ENCODE peak calls at places on chromosomes 4 and X, in six cellular contexts. One of them, this sample, is unnamed.

GRCh38 chrX:40103565-40104323 is 6.0 kb upstream of the BCOR start:
- DNase-seq in mesendoderm: peak
- DNase-seq in stimulated activated naive CD8-positive, alpha-beta T cell treated with anti-CD3 and anti-CD28 coated beads, Interleukin-15, Interleukin-2, amounts not matched to agents 100 U/mL and 50 U/mL, for 24 hours: no peak
- DNase-seq in NCI-H2081: no peak
- DNase-seq in activated T-cell treated with anti-CD3 and anti-CD28 coated beads for 48 hours: no peak
- DNase-seq in CD8-positive, alpha-beta T cell: no peak
- DNase-seq in this sample: no peak

GRCh38 chr4:145301386-145302080 is 121.1 kb upstream of the OTUD4 start:
- DNase-seq in stimulated activated naive CD8-positive, alpha-beta T cell treated with anti-CD3 and anti-CD28 coated beads, Interleukin-15, Interleukin-2, amounts not matched to agents 100 U/mL and 50 U/mL, for 24 hours: no peak
- DNase-seq in activated T-cell treated with anti-CD3 and anti-CD28 coated beads for 48 hours: no peak
- DNase-seq in mesendoderm: peak
- DNase-seq in CD8-positive, alpha-beta T cell: no peak
- DNase-seq in NCI-H2081: no peak
- DNase-seq in this sample: no peak

GRCh38 chr4:41454393-41454792 is 83.6 kb upstream of the LIMCH1 start:
- DNase-seq in stimulated activated naive CD8-positive, alpha-beta T cell treated with anti-CD3 and anti-CD28 coated beads, Interleukin-15, Interleukin-2, amounts not matched to agents 100 U/mL and 50 U/mL, for 24 hours: no peak
- DNase-seq in activated T-cell treated with anti-CD3 and anti-CD28 coated beads for 48 hours: no peak
- DNase-seq in CD8-positive, alpha-beta T cell: no peak
- DNase-seq in mesendoderm: peak
- DNase-seq in NCI-H2081: no peak
- DNase-seq in this sample: no peak

GRCh38 chr4:52987401-52988056 is 125.4 kb downstream of the RASL11B start:
- DNase-seq in mesendoderm: no peak
- DNase-seq in CD8-positive, alpha-beta T cell: no peak
- DNase-seq in NCI-H2081: no peak
- DNase-seq in activated T-cell treated with anti-CD3 and anti-CD28 coated beads for 48 hours: no peak
- DNase-seq in stimulated activated naive CD8-positive, alpha-beta T cell treated with anti-CD3 and anti-CD28 coated beads, Interleukin-15, Interleukin-2, amounts not matched to agents 100 U/mL and 50 U/mL, for 24 hours: no peak
- DNase-seq in this sample: no peak

GRCh38 chrX:2631743-2632532 is 59.2 kb upstream of the CD99 start:
- DNase-seq in CD8-positive, alpha-beta T cell: no peak
- DNase-seq in stimulated activated naive CD8-positive, alpha-beta T cell treated with anti-CD3 and anti-CD28 coated beads, Interleukin-15, Interleukin-2, amounts not matched to agents 100 U/mL and 50 U/mL, for 24 hours: no peak
- DNase-seq in activated T-cell treated with anti-CD3 and anti-CD28 coated beads for 48 hours: no peak
- DNase-seq in NCI-H2081: no peak
- DNase-seq in mesendoderm: no peak
- DNase-seq in this sample: no peak

GRCh38 chr4:22534374-22534773 is 18.5 kb upstream of the ADGRA3 start:
- DNase-seq in stimulated activated naive CD8-positive, alpha-beta T cell treated with anti-CD3 and anti-CD28 coated beads, Interleukin-15, Interleukin-2, amounts not matched to agents 100 U/mL and 50 U/mL, for 24 hours: no peak
- DNase-seq in CD8-positive, alpha-beta T cell: no peak
- DNase-seq in mesendoderm: no peak
- DNase-seq in NCI-H2081: no peak
- DNase-seq in activated T-cell treated with anti-CD3 and anti-CD28 coated beads for 48 hours: no peak
- DNase-seq in this sample: no peak

GRCh38 chrX:131057706-131058105 is 440 bp upstream of the ARHGAP36 start:
- DNase-seq in stimulated activated naive CD8-positive, alpha-beta T cell treated with anti-CD3 and anti-CD28 coated beads, Interleukin-15, Interleukin-2, amounts not matched to agents 100 U/mL and 50 U/mL, for 24 hours: no peak
- DNase-seq in CD8-positive, alpha-beta T cell: no peak
- DNase-seq in mesendoderm: no peak
- DNase-seq in NCI-H2081: no peak
- DNase-seq in activated T-cell treated with anti-CD3 and anti-CD28 coated beads for 48 hours: no peak
- DNase-seq in this sample: no peak

GRCh38 chr4:54517793-54518444 is 139.8 kb upstream of the KIT start:
- DNase-seq in stimulated activated naive CD8-positive, alpha-beta T cell treated with anti-CD3 and anti-CD28 coated beads, Interleukin-15, Interleukin-2, amounts not matched to agents 100 U/mL and 50 U/mL, for 24 hours: no peak
- DNase-seq in CD8-positive, alpha-beta T cell: no peak
- DNase-seq in mesendoderm: no peak
- DNase-seq in NCI-H2081: no peak
- DNase-seq in activated T-cell treated with anti-CD3 and anti-CD28 coated beads for 48 hours: no peak
- DNase-seq in this sample: no peak

GRCh38 chr4:69458184-69458826 is 37.4 kb downstream of the UGT2B4 start:
- DNase-seq in CD8-positive, alpha-beta T cell: no peak
- DNase-seq in mesendoderm: no peak
- DNase-seq in stimulated activated naive CD8-positive, alpha-beta T cell treated with anti-CD3 and anti-CD28 coated beads, Interleukin-15, Interleukin-2, amounts not matched to agents 100 U/mL and 50 U/mL, for 24 hours: no peak
- DNase-seq in NCI-H2081: no peak
- DNase-seq in activated T-cell treated with anti-CD3 and anti-CD28 coated beads for 48 hours: no peak
- DNase-seq in this sample: no peak

GRCh38 chr4:131609039-131609438 is 1540.1 kb upstream of the PCDH10 start:
- DNase-seq in stimulated activated naive CD8-positive, alpha-beta T cell treated with anti-CD3 and anti-CD28 coated beads, Interleukin-15, Interleukin-2, amounts not matched to agents 100 U/mL and 50 U/mL, for 24 hours: no peak
- DNase-seq in mesendoderm: no peak
- DNase-seq in activated T-cell treated with anti-CD3 and anti-CD28 coated beads for 48 hours: no peak
- DNase-seq in NCI-H2081: no peak
- DNase-seq in CD8-positive, alpha-beta T cell: no peak
- DNase-seq in this sample: no peak

GRCh38 chrX:70429759-70430158 is 6.6 kb downstream of the GDPD2 start:
- DNase-seq in stimulated activated naive CD8-positive, alpha-beta T cell treated with anti-CD3 and anti-CD28 coated beads, Interleukin-15, Interleukin-2, amounts not matched to agents 100 U/mL and 50 U/mL, for 24 hours: no peak
- DNase-seq in CD8-positive, alpha-beta T cell: no peak
- DNase-seq in activated T-cell treated with anti-CD3 and anti-CD28 coated beads for 48 hours: no peak
- DNase-seq in NCI-H2081: no peak
- DNase-seq in mesendoderm: no peak
- DNase-seq in this sample: no peak

GRCh38 chr4:48799157-48799556 is 19.1 kb upstream of the FRYL start:
- DNase-seq in NCI-H2081: no peak
- DNase-seq in CD8-positive, alpha-beta T cell: no peak
- DNase-seq in stimulated activated naive CD8-positive, alpha-beta T cell treated with anti-CD3 and anti-CD28 coated beads, Interleukin-15, Interleukin-2, amounts not matched to agents 100 U/mL and 50 U/mL, for 24 hours: no peak
- DNase-seq in activated T-cell treated with anti-CD3 and anti-CD28 coated beads for 48 hours: no peak
- DNase-seq in mesendoderm: no peak
- DNase-seq in this sample: no peak

GRCh38 chr4:10461850-10462400 is 4.7 kb upstream of the ZNF518B start:
- DNase-seq in mesendoderm: peak
- DNase-seq in NCI-H2081: no peak
- DNase-seq in stimulated activated naive CD8-positive, alpha-beta T cell treated with anti-CD3 and anti-CD28 coated beads, Interleukin-15, Interleukin-2, amounts not matched to agents 100 U/mL and 50 U/mL, for 24 hours: no peak
- DNase-seq in CD8-positive, alpha-beta T cell: no peak
- DNase-seq in activated T-cell treated with anti-CD3 and anti-CD28 coated beads for 48 hours: no peak
- DNase-seq in this sample: no peak

GRCh38 chrX:150038356-150038755 is 100.1 kb upstream of the EOLA2 start:
- DNase-seq in CD8-positive, alpha-beta T cell: no peak
- DNase-seq in activated T-cell treated with anti-CD3 and anti-CD28 coated beads for 48 hours: no peak
- DNase-seq in stimulated activated naive CD8-positive, alpha-beta T cell treated with anti-CD3 and anti-CD28 coated beads, Interleukin-15, Interleukin-2, amounts not matched to agents 100 U/mL and 50 U/mL, for 24 hours: no peak
- DNase-seq in NCI-H2081: no peak
- DNase-seq in mesendoderm: peak
- DNase-seq in this sample: no peak

GRCh38 chr4:48653217-48654014 is 126.7 kb downstream of the FRYL start:
- DNase-seq in activated T-cell treated with anti-CD3 and anti-CD28 coated beads for 48 hours: peak
- DNase-seq in NCI-H2081: no peak
- DNase-seq in mesendoderm: peak
- DNase-seq in CD8-positive, alpha-beta T cell: peak
- DNase-seq in stimulated activated naive CD8-positive, alpha-beta T cell treated with anti-CD3 and anti-CD28 coated beads, Interleukin-15, Interleukin-2, amounts not matched to agents 100 U/mL and 50 U/mL, for 24 hours: peak
- DNase-seq in this sample: no peak

GRCh38 chrX:40179333-40179732 is 81.6 kb upstream of the BCOR start:
- DNase-seq in mesendoderm: no peak
- DNase-seq in activated T-cell treated with anti-CD3 and anti-CD28 coated beads for 48 hours: no peak
- DNase-seq in stimulated activated naive CD8-positive, alpha-beta T cell treated with anti-CD3 and anti-CD28 coated beads, Interleukin-15, Interleukin-2, amounts not matched to agents 100 U/mL and 50 U/mL, for 24 hours: no peak
- DNase-seq in CD8-positive, alpha-beta T cell: no peak
- DNase-seq in NCI-H2081: no peak
- DNase-seq in this sample: no peak

GRCh38 chrX:3659761-3660160 is 53.7 kb downstream of the PRKX start:
- DNase-seq in stimulated activated naive CD8-positive, alpha-beta T cell treated with anti-CD3 and anti-CD28 coated beads, Interleukin-15, Interleukin-2, amounts not matched to agents 100 U/mL and 50 U/mL, for 24 hours: no peak
- DNase-seq in activated T-cell treated with anti-CD3 and anti-CD28 coated beads for 48 hours: no peak
- DNase-seq in NCI-H2081: no peak
- DNase-seq in mesendoderm: peak
- DNase-seq in CD8-positive, alpha-beta T cell: no peak
- DNase-seq in this sample: no peak

GRCh38 chr4:85837334-85837733 is 362.4 kb downstream of the ARHGAP24 start:
- DNase-seq in NCI-H2081: no peak
- DNase-seq in mesendoderm: no peak
- DNase-seq in activated T-cell treated with anti-CD3 and anti-CD28 coated beads for 48 hours: no peak
- DNase-seq in CD8-positive, alpha-beta T cell: no peak
- DNase-seq in stimulated activated naive CD8-positive, alpha-beta T cell treated with anti-CD3 and anti-CD28 coated beads, Interleukin-15, Interleukin-2, amounts not matched to agents 100 U/mL and 50 U/mL, for 24 hours: no peak
- DNase-seq in this sample: no peak

GRCh38 chr4:89000844-89001360 is 56.1 kb downstream of the FAM13A start:
- DNase-seq in activated T-cell treated with anti-CD3 and anti-CD28 coated beads for 48 hours: no peak
- DNase-seq in mesendoderm: no peak
- DNase-seq in CD8-positive, alpha-beta T cell: no peak
- DNase-seq in stimulated activated naive CD8-positive, alpha-beta T cell treated with anti-CD3 and anti-CD28 coated beads, Interleukin-15, Interleukin-2, amounts not matched to agents 100 U/mL and 50 U/mL, for 24 hours: no peak
- DNase-seq in NCI-H2081: peak
- DNase-seq in this sample: no peak

GRCh38 chr4:37762294-37763163 is 64.0 kb upstream of the PGM2 start:
- DNase-seq in activated T-cell treated with anti-CD3 and anti-CD28 coated beads for 48 hours: no peak
- DNase-seq in mesendoderm: peak
- DNase-seq in stimulated activated naive CD8-positive, alpha-beta T cell treated with anti-CD3 and anti-CD28 coated beads, Interleukin-15, Interleukin-2, amounts not matched to agents 100 U/mL and 50 U/mL, for 24 hours: no peak
- DNase-seq in NCI-H2081: no peak
- DNase-seq in CD8-positive, alpha-beta T cell: no peak
- DNase-seq in this sample: no peak

GRCh38 chr4:94262163-94263016 is 54.7 kb downstream of the SMARCAD1 start:
- DNase-seq in stimulated activated naive CD8-positive, alpha-beta T cell treated with anti-CD3 and anti-CD28 coated beads, Interleukin-15, Interleukin-2, amounts not matched to agents 100 U/mL and 50 U/mL, for 24 hours: no peak
- DNase-seq in NCI-H2081: no peak
- DNase-seq in CD8-positive, alpha-beta T cell: no peak
- DNase-seq in mesendoderm: no peak
- DNase-seq in activated T-cell treated with anti-CD3 and anti-CD28 coated beads for 48 hours: no peak
- DNase-seq in this sample: no peak

GRCh38 chrX:154505726-154506125 is 10.3 kb downstream of the FAM3A start:
- DNase-seq in activated T-cell treated with anti-CD3 and anti-CD28 coated beads for 48 hours: no peak
- DNase-seq in stimulated activated naive CD8-positive, alpha-beta T cell treated with anti-CD3 and anti-CD28 coated beads, Interleukin-15, Interleukin-2, amounts not matched to agents 100 U/mL and 50 U/mL, for 24 hours: no peak
- DNase-seq in CD8-positive, alpha-beta T cell: no peak
- DNase-seq in NCI-H2081: no peak
- DNase-seq in mesendoderm: no peak
- DNase-seq in this sample: no peak

GRCh38 chr4:185541251-185541671 is 6.0 kb upstream of the PDLIM3 start:
- DNase-seq in NCI-H2081: no peak
- DNase-seq in CD8-positive, alpha-beta T cell: no peak
- DNase-seq in mesendoderm: no peak
- DNase-seq in stimulated activated naive CD8-positive, alpha-beta T cell treated with anti-CD3 and anti-CD28 coated beads, Interleukin-15, Interleukin-2, amounts not matched to agents 100 U/mL and 50 U/mL, for 24 hours: no peak
- DNase-seq in activated T-cell treated with anti-CD3 and anti-CD28 coated beads for 48 hours: no peak
- DNase-seq in this sample: no peak

GRCh38 chrX:107659768-107660167 is 31.5 kb downstream of the PRPS1 start:
- DNase-seq in stimulated activated naive CD8-positive, alpha-beta T cell treated with anti-CD3 and anti-CD28 coated beads, Interleukin-15, Interleukin-2, amounts not matched to agents 100 U/mL and 50 U/mL, for 24 hours: no peak
- DNase-seq in mesendoderm: no peak
- DNase-seq in CD8-positive, alpha-beta T cell: no peak
- DNase-seq in NCI-H2081: peak
- DNase-seq in activated T-cell treated with anti-CD3 and anti-CD28 coated beads for 48 hours: no peak
- DNase-seq in this sample: no peak

GRCh38 chrX:30343206-30343605 is 34.0 kb upstream of the NR0B1 start:
- DNase-seq in CD8-positive, alpha-beta T cell: no peak
- DNase-seq in stimulated activated naive CD8-positive, alpha-beta T cell treated with anti-CD3 and anti-CD28 coated beads, Interleukin-15, Interleukin-2, amounts not matched to agents 100 U/mL and 50 U/mL, for 24 hours: no peak
- DNase-seq in mesendoderm: peak
- DNase-seq in NCI-H2081: no peak
- DNase-seq in activated T-cell treated with anti-CD3 and anti-CD28 coated beads for 48 hours: no peak
- DNase-seq in this sample: no peak

GRCh38 chr4:93832097-93832496 is 3.5 kb downstream of the ATOH1 start:
- DNase-seq in stimulated activated naive CD8-positive, alpha-beta T cell treated with anti-CD3 and anti-CD28 coated beads, Interleukin-15, Interleukin-2, amounts not matched to agents 100 U/mL and 50 U/mL, for 24 hours: no peak
- DNase-seq in mesendoderm: peak
- DNase-seq in CD8-positive, alpha-beta T cell: no peak
- DNase-seq in activated T-cell treated with anti-CD3 and anti-CD28 coated beads for 48 hours: no peak
- DNase-seq in NCI-H2081: no peak
- DNase-seq in this sample: no peak

GRCh38 chr4:82217986-82218715 is 155.6 kb downstream of the HNRNPD start:
- DNase-seq in stimulated activated naive CD8-positive, alpha-beta T cell treated with anti-CD3 and anti-CD28 coated beads, Interleukin-15, Interleukin-2, amounts not matched to agents 100 U/mL and 50 U/mL, for 24 hours: no peak
- DNase-seq in NCI-H2081: no peak
- DNase-seq in CD8-positive, alpha-beta T cell: no peak
- DNase-seq in mesendoderm: peak
- DNase-seq in activated T-cell treated with anti-CD3 and anti-CD28 coated beads for 48 hours: no peak
- DNase-seq in this sample: no peak

GRCh38 chr4:178165909-178166308 is 723.7 kb upstream of the AGA start:
- DNase-seq in stimulated activated naive CD8-positive, alpha-beta T cell treated with anti-CD3 and anti-CD28 coated beads, Interleukin-15, Interleukin-2, amounts not matched to agents 100 U/mL and 50 U/mL, for 24 hours: no peak
- DNase-seq in CD8-positive, alpha-beta T cell: no peak
- DNase-seq in mesendoderm: no peak
- DNase-seq in NCI-H2081: no peak
- DNase-seq in activated T-cell treated with anti-CD3 and anti-CD28 coated beads for 48 hours: no peak
- DNase-seq in this sample: no peak

GRCh38 chr4:171432536-171432935 is 380.7 kb upstream of the GALNTL6 start:
- DNase-seq in NCI-H2081: no peak
- DNase-seq in CD8-positive, alpha-beta T cell: no peak
- DNase-seq in activated T-cell treated with anti-CD3 and anti-CD28 coated beads for 48 hours: no peak
- DNase-seq in mesendoderm: no peak
- DNase-seq in stimulated activated naive CD8-positive, alpha-beta T cell treated with anti-CD3 and anti-CD28 coated beads, Interleukin-15, Interleukin-2, amounts not matched to agents 100 U/mL and 50 U/mL, for 24 hours: no peak
- DNase-seq in this sample: no peak

GRCh38 chr4:57234252-57234775 is 124.1 kb upstream of the IGFBP7 start:
- DNase-seq in CD8-positive, alpha-beta T cell: no peak
- DNase-seq in stimulated activated naive CD8-positive, alpha-beta T cell treated with anti-CD3 and anti-CD28 coated beads, Interleukin-15, Interleukin-2, amounts not matched to agents 100 U/mL and 50 U/mL, for 24 hours: no peak
- DNase-seq in NCI-H2081: no peak
- DNase-seq in mesendoderm: no peak
- DNase-seq in activated T-cell treated with anti-CD3 and anti-CD28 coated beads for 48 hours: no peak
- DNase-seq in this sample: no peak

GRCh38 chr4:41656572-41657301 is 91.8 kb downstream of the PHOX2B start:
- DNase-seq in CD8-positive, alpha-beta T cell: no peak
- DNase-seq in stimulated activated naive CD8-positive, alpha-beta T cell treated with anti-CD3 and anti-CD28 coated beads, Interleukin-15, Interleukin-2, amounts not matched to agents 100 U/mL and 50 U/mL, for 24 hours: no peak
- DNase-seq in activated T-cell treated with anti-CD3 and anti-CD28 coated beads for 48 hours: no peak
- DNase-seq in mesendoderm: peak
- DNase-seq in NCI-H2081: no peak
- DNase-seq in this sample: no peak

GRCh38 chr4:128528793-128529553 is 241.4 kb upstream of the PGRMC2 start:
- DNase-seq in mesendoderm: peak
- DNase-seq in stimulated activated naive CD8-positive, alpha-beta T cell treated with anti-CD3 and anti-CD28 coated beads, Interleukin-15, Interleukin-2, amounts not matched to agents 100 U/mL and 50 U/mL, for 24 hours: no peak
- DNase-seq in CD8-positive, alpha-beta T cell: no peak
- DNase-seq in activated T-cell treated with anti-CD3 and anti-CD28 coated beads for 48 hours: no peak
- DNase-seq in NCI-H2081: no peak
- DNase-seq in this sample: no peak

GRCh38 chr4:3707423-3708102 is 58.6 kb upstream of the ADRA2C start:
- DNase-seq in NCI-H2081: no peak
- DNase-seq in mesendoderm: no peak
- DNase-seq in activated T-cell treated with anti-CD3 and anti-CD28 coated beads for 48 hours: no peak
- DNase-seq in CD8-positive, alpha-beta T cell: no peak
- DNase-seq in stimulated activated naive CD8-positive, alpha-beta T cell treated with anti-CD3 and anti-CD28 coated beads, Interleukin-15, Interleukin-2, amounts not matched to agents 100 U/mL and 50 U/mL, for 24 hours: no peak
- DNase-seq in this sample: no peak

GRCh38 chr4:147739239-147739823 is 7.4 kb downstream of the ARHGAP10 start:
- DNase-seq in CD8-positive, alpha-beta T cell: no peak
- DNase-seq in mesendoderm: peak
- DNase-seq in NCI-H2081: no peak
- DNase-seq in stimulated activated naive CD8-positive, alpha-beta T cell treated with anti-CD3 and anti-CD28 coated beads, Interleukin-15, Interleukin-2, amounts not matched to agents 100 U/mL and 50 U/mL, for 24 hours: no peak
- DNase-seq in activated T-cell treated with anti-CD3 and anti-CD28 coated beads for 48 hours: no peak
- DNase-seq in this sample: no peak

GRCh38 chr4:89661490-89661889 is 175.5 kb downstream of the SNCA start:
- DNase-seq in stimulated activated naive CD8-positive, alpha-beta T cell treated with anti-CD3 and anti-CD28 coated beads, Interleukin-15, Interleukin-2, amounts not matched to agents 100 U/mL and 50 U/mL, for 24 hours: no peak
- DNase-seq in NCI-H2081: no peak
- DNase-seq in mesendoderm: peak
- DNase-seq in activated T-cell treated with anti-CD3 and anti-CD28 coated beads for 48 hours: no peak
- DNase-seq in CD8-positive, alpha-beta T cell: no peak
- DNase-seq in this sample: no peak

GRCh38 chr4:20552004-20552403 is 148.3 kb upstream of the PACRGL start:
- DNase-seq in activated T-cell treated with anti-CD3 and anti-CD28 coated beads for 48 hours: no peak
- DNase-seq in mesendoderm: no peak
- DNase-seq in NCI-H2081: no peak
- DNase-seq in stimulated activated naive CD8-positive, alpha-beta T cell treated with anti-CD3 and anti-CD28 coated beads, Interleukin-15, Interleukin-2, amounts not matched to agents 100 U/mL and 50 U/mL, for 24 hours: no peak
- DNase-seq in CD8-positive, alpha-beta T cell: no peak
- DNase-seq in this sample: no peak

GRCh38 chrX:10617964-10618342 is 2.4 kb downstream of the MID1 start:
- DNase-seq in stimulated activated naive CD8-positive, alpha-beta T cell treated with anti-CD3 and anti-CD28 coated beads, Interleukin-15, Interleukin-2, amounts not matched to agents 100 U/mL and 50 U/mL, for 24 hours: no peak
- DNase-seq in activated T-cell treated with anti-CD3 and anti-CD28 coated beads for 48 hours: no peak
- DNase-seq in NCI-H2081: peak
- DNase-seq in mesendoderm: no peak
- DNase-seq in CD8-positive, alpha-beta T cell: no peak
- DNase-seq in this sample: no peak

This sample was measured in stimulated activated naive B cell treated with anti-CD40 and anti-IgM and Interleukin-4, amounts not matched to agents 10 μg/mL and 1 μg/mL and 100 μg/mL, for 72 hours.